ENCODE peak calls at places on chromosomes 13 and 19, in nine cellular contexts. P is activated T-helper 1 cell treated with anti-CD3 and anti-CD28 coated beads, Interleukin-2, amount 50 U/mL, for 16 hours; N is left cardiac atrium; G is stimulated activated CD8-positive, alpha-beta memory T cell treated with anti-CD3 and anti-CD28 coated beads, Interleukin-4, amount 100 ng/mL, for 24 hours; D is NCI-H2029 treated with DMSO at 0.1 percent for 48 hours; H is activated naive CD4-positive, alpha-beta T cell; E is H54; W is heart left ventricle; C is HAP-1. Q is an unnamed sample.

GRCh38 chr19:2775556-2776430 is 7.3 kb downstream of the SGTA start:
- DNase-seq in D (no peak), E (peak), N (peak), H (peak), W (peak), P (peak), C (no peak), G (peak), Q (peak)

GRCh38 chr13:91571681-91572080 is 173.3 kb downstream of the GPC5 start:
- DNase-seq in H (no peak), W (no peak), P (no peak), C (no peak), G (no peak), N (no peak), D (no peak), E (no peak), Q (no peak)

GRCh38 chr19:1408300-1409203 is 1.2 kb downstream of the DAZAP1 start:
- DNase-seq in D (no peak), N (peak), P (peak), C (peak), E (no peak), H (peak), W (peak), G (peak), Q (peak)

GRCh38 chr13:27917121-27917947 is 2.5 kb upstream of the PDX1 start:
- DNase-seq in P (no peak), W (no peak), C (no peak), H (no peak), G (no peak), N (no peak), D (no peak), E (no peak), Q (no peak)

GRCh38 chr19:15936950-15937349 is 2.6 kb upstream of the CYP4F11 start:
- DNase-seq in D (no peak), W (no peak), C (no peak), H (no peak), N (no peak), E (no peak), G (no peak), P (no peak), Q (no peak)

GRCh38 chr19:45632468-45633196 is 6.6 kb downstream of the EML2 start:
- DNase-seq in W (peak), N (peak), D (peak), E (peak), H (no peak), C (peak), P (peak), G (peak), Q (peak)

GRCh38 chr19:29259867-29260281 is 46.9 kb upstream of the UQCRFS1 start:
- DNase-seq in W (no peak), E (no peak), G (no peak), C (no peak), P (no peak), H (no peak), D (no peak), N (no peak), Q (no peak)

GRCh38 chr19:29785360-29785759 is 26.4 kb upstream of the CCNE1 start:
- DNase-seq in H (no peak), G (no peak), D (no peak), P (no peak), C (no peak), E (no peak), N (no peak), W (no peak), Q (no peak)

GRCh38 chr19:868458-869244 is 9.2 kb downstream of the CFD start:
- DNase-seq in C (no peak), H (no peak), P (no peak), G (no peak), E (no peak), N (no peak), W (no peak), D (no peak), Q (no peak)

GRCh38 chr13:97243915-97244820 is 22.0 kb downstream of the MBNL2 start:
- DNase-seq in W (no peak), G (no peak), P (no peak), E (no peak), N (no peak), D (no peak), C (no peak), H (no peak), Q (no peak)

GRCh38 chr19:39411006-39411831 is 1.2 kb upstream of the PLEKHG2 start:
- DNase-seq in H (no peak), W (no peak), D (no peak), N (peak), G (no peak), E (no peak), P (no peak), C (no peak), Q (no peak)

GRCh38 chr19:49652723-49653465 is 10.9 kb downstream of the SCAF1 start:
- DNase-seq in N (no peak), P (no peak), W (no peak), C (no peak), D (no peak), G (no peak), H (no peak), E (no peak), Q (no peak)

GRCh38 chr19:17333611-17334413 is 843 bp downstream of the ANO8 start:
- DNase-seq in P (peak), E (peak), C (peak), N (no peak), W (no peak), H (peak), D (no peak), G (peak), Q (no peak)

GRCh38 chr13:90118467-90119071 is 1228.9 kb upstream of the MIR17HG start:
- DNase-seq in P (no peak), D (no peak), E (no peak), N (no peak), H (no peak), C (no peak), G (no peak), W (no peak), Q (no peak)